ENCODE peak calls at places on chromosomes 4 and X, in seven cellular contexts. One of them, this sample, is unnamed.

GRCh38 chrX:150446151-150446550 is 83.0 kb downstream of the MAMLD1 start:
- DNase-seq in right atrium auricular region: no peak
- DNase-seq in uterus: no peak
- DNase-seq in CD8-positive, alpha-beta memory T cell: no peak
- DNase-seq in GM23248: no peak
- DNase-seq in adipocyte: no peak
- DNase-seq in aorta: no peak
- DNase-seq in this sample: no peak

GRCh38 chrX:37883196-37883595 is 35.8 kb upstream of the DYNLT3 start:
- DNase-seq in right atrium auricular region: no peak
- DNase-seq in adipocyte: no peak
- DNase-seq in uterus: no peak
- DNase-seq in aorta: no peak
- DNase-seq in GM23248: no peak
- DNase-seq in CD8-positive, alpha-beta memory T cell: no peak
- DNase-seq in this sample: no peak

GRCh38 chr4:121800638-121800960 is 524 bp upstream of the EXOSC9 start:
- DNase-seq in adipocyte: no peak
- DNase-seq in right atrium auricular region: no peak
- DNase-seq in uterus: no peak
- DNase-seq in CD8-positive, alpha-beta memory T cell: no peak
- DNase-seq in aorta: no peak
- DNase-seq in GM23248: no peak
- DNase-seq in this sample: no peak

GRCh38 chrX:137550561-137551305 is 15.2 kb upstream of the ZIC3 start:
- DNase-seq in right atrium auricular region: no peak
- DNase-seq in GM23248: no peak
- DNase-seq in uterus: no peak
- DNase-seq in CD8-positive, alpha-beta memory T cell: no peak
- DNase-seq in adipocyte: no peak
- DNase-seq in aorta: no peak
- DNase-seq in this sample: no peak

GRCh38 chrX:154695913-154696312 is 42.5 kb upstream of the CTAG2 start:
- DNase-seq in right atrium auricular region: no peak
- DNase-seq in uterus: no peak
- DNase-seq in CD8-positive, alpha-beta memory T cell: no peak
- DNase-seq in GM23248: peak; percentile 38
- DNase-seq in adipocyte: no peak
- DNase-seq in aorta: no peak
- DNase-seq in this sample: no peak

GRCh38 chr4:40377462-40378385 is 42.6 kb downstream of the CHRNA9 start:
- DNase-seq in CD8-positive, alpha-beta memory T cell: no peak
- DNase-seq in uterus: no peak
- DNase-seq in adipocyte: peak; percentile 9
- DNase-seq in aorta: no peak
- DNase-seq in GM23248: peak; percentile 45
- DNase-seq in right atrium auricular region: no peak
- DNase-seq in this sample: no peak

GRCh38 chrX:48794340-48794920 is 7.4 kb upstream of the HDAC6 start:
- DNase-seq in uterus: no peak
- DNase-seq in adipocyte: no peak
- DNase-seq in aorta: peak; percentile 51
- DNase-seq in right atrium auricular region: no peak
- DNase-seq in CD8-positive, alpha-beta memory T cell: no peak
- DNase-seq in GM23248: no peak
- DNase-seq in this sample: no peak

GRCh38 chr4:7167706-7168105 is 24.6 kb upstream of the SORCS2 start:
- DNase-seq in CD8-positive, alpha-beta memory T cell: no peak
- DNase-seq in GM23248: no peak
- DNase-seq in adipocyte: no peak
- DNase-seq in uterus: no peak
- DNase-seq in aorta: no peak
- DNase-seq in right atrium auricular region: no peak
- DNase-seq in this sample: no peak

GRCh38 chr4:48898733-48899431 is 7.7 kb downstream of the OCIAD2 start:
- DNase-seq in adipocyte: no peak
- DNase-seq in GM23248: no peak
- DNase-seq in aorta: no peak
- DNase-seq in right atrium auricular region: no peak
- DNase-seq in uterus: no peak
- DNase-seq in CD8-positive, alpha-beta memory T cell: no peak
- DNase-seq in this sample: no peak

GRCh38 chrX:136975642-136976518 is 57.9 kb downstream of the GPR101 start:
- DNase-seq in CD8-positive, alpha-beta memory T cell: no peak
- DNase-seq in right atrium auricular region: no peak
- DNase-seq in GM23248: no peak
- DNase-seq in aorta: no peak
- DNase-seq in uterus: no peak
- DNase-seq in adipocyte: no peak
- DNase-seq in this sample: no peak

GRCh38 chr4:184756399-184756798 is 22.5 kb upstream of the CENPU start:
- DNase-seq in CD8-positive, alpha-beta memory T cell: no peak
- DNase-seq in uterus: peak; percentile 46
- DNase-seq in right atrium auricular region: no peak
- DNase-seq in aorta: no peak
- DNase-seq in adipocyte: peak; percentile 59
- DNase-seq in GM23248: peak; percentile 43
- DNase-seq in this sample: no peak

GRCh38 chr4:112951362-112951962 is 98.0 kb upstream of the ANK2 start:
- DNase-seq in GM23248: peak; percentile 52
- DNase-seq in aorta: no peak
- DNase-seq in uterus: no peak
- DNase-seq in adipocyte: peak; percentile 75
- DNase-seq in CD8-positive, alpha-beta memory T cell: no peak
- DNase-seq in right atrium auricular region: no peak
- DNase-seq in this sample: no peak

GRCh38 chr4:97496298-97496873 is 646.9 kb downstream of the STPG2 start:
- DNase-seq in aorta: no peak
- DNase-seq in GM23248: no peak
- DNase-seq in CD8-positive, alpha-beta memory T cell: no peak
- DNase-seq in adipocyte: no peak
- DNase-seq in right atrium auricular region: no peak
- DNase-seq in uterus: no peak
- DNase-seq in this sample: no peak

GRCh38 chr4:186537843-186538521 is 17.4 kb downstream of the MTNR1A start:
- DNase-seq in right atrium auricular region: no peak
- DNase-seq in GM23248: no peak
- DNase-seq in CD8-positive, alpha-beta memory T cell: no peak
- DNase-seq in adipocyte: no peak
- DNase-seq in aorta: no peak
- DNase-seq in uterus: no peak
- DNase-seq in this sample: no peak

GRCh38 chr4:7279902-7280301 is 87.6 kb downstream of the SORCS2 start:
- DNase-seq in adipocyte: no peak
- DNase-seq in right atrium auricular region: no peak
- DNase-seq in CD8-positive, alpha-beta memory T cell: no peak
- DNase-seq in aorta: no peak
- DNase-seq in uterus: no peak
- DNase-seq in GM23248: peak; percentile 66
- DNase-seq in this sample: no peak

GRCh38 chr4:1842993-1843448 is 12.9 kb downstream of the LETM1 start:
- DNase-seq in uterus: no peak
- DNase-seq in right atrium auricular region: no peak
- DNase-seq in adipocyte: peak; percentile 83
- DNase-seq in CD8-positive, alpha-beta memory T cell: no peak
- DNase-seq in GM23248: peak; percentile 95
- DNase-seq in aorta: no peak
- DNase-seq in this sample: no peak

GRCh38 chr4:172750910-172751309 is 417.7 kb upstream of the GALNT7 start:
- DNase-seq in aorta: no peak
- DNase-seq in GM23248: no peak
- DNase-seq in right atrium auricular region: no peak
- DNase-seq in uterus: no peak
- DNase-seq in adipocyte: no peak
- DNase-seq in CD8-positive, alpha-beta memory T cell: no peak
- DNase-seq in this sample: no peak

GRCh38 chr4:610411-611261 is 14.7 kb upstream of the PDE6B start:
- DNase-seq in GM23248: peak; percentile 63
- DNase-seq in CD8-positive, alpha-beta memory T cell: no peak
- DNase-seq in adipocyte: peak; percentile 48
- DNase-seq in uterus: no peak
- DNase-seq in right atrium auricular region: no peak
- DNase-seq in aorta: peak; percentile 62
- DNase-seq in this sample: no peak

GRCh38 chr4:45317739-45318138 is 591.4 kb upstream of the GNPDA2 start:
- DNase-seq in right atrium auricular region: no peak
- DNase-seq in adipocyte: no peak
- DNase-seq in uterus: no peak
- DNase-seq in GM23248: no peak
- DNase-seq in CD8-positive, alpha-beta memory T cell: no peak
- DNase-seq in aorta: no peak
- DNase-seq in this sample: no peak

GRCh38 chr4:110615366-110616161 is 7.3 kb downstream of the PITX2 start:
- DNase-seq in uterus: no peak
- DNase-seq in GM23248: no peak
- DNase-seq in aorta: peak; percentile 63
- DNase-seq in CD8-positive, alpha-beta memory T cell: no peak
- DNase-seq in adipocyte: no peak
- DNase-seq in right atrium auricular region: no peak
- DNase-seq in this sample: no peak

GRCh38 chrX:111511477-111511876 is at the start of gene SERTM2:
- DNase-seq in uterus: peak; percentile 23
- DNase-seq in GM23248: no peak
- DNase-seq in adipocyte: no peak
- DNase-seq in CD8-positive, alpha-beta memory T cell: no peak
- DNase-seq in right atrium auricular region: no peak
- DNase-seq in aorta: no peak
- DNase-seq in this sample: no peak

GRCh38 chr4:118942465-118942864 is 53.8 kb downstream of the SYNPO2 start:
- DNase-seq in right atrium auricular region: no peak
- DNase-seq in GM23248: peak; percentile 26
- DNase-seq in aorta: no peak
- DNase-seq in uterus: no peak
- DNase-seq in adipocyte: no peak
- DNase-seq in CD8-positive, alpha-beta memory T cell: no peak
- DNase-seq in this sample: no peak

GRCh38 chrX:2693123-2693438 is 2.0 kb downstream of the CD99 start:
- DNase-seq in adipocyte: no peak
- DNase-seq in aorta: no peak
- DNase-seq in right atrium auricular region: no peak
- DNase-seq in uterus: no peak
- DNase-seq in CD8-positive, alpha-beta memory T cell: no peak
- DNase-seq in GM23248: peak; percentile 49
- DNase-seq in this sample: no peak

GRCh38 chr4:100075486-100076270 is 114.6 kb downstream of the DDIT4L start:
- DNase-seq in GM23248: peak; percentile 20
- DNase-seq in aorta: no peak
- DNase-seq in adipocyte: peak; percentile 12
- DNase-seq in uterus: no peak
- DNase-seq in right atrium auricular region: no peak
- DNase-seq in CD8-positive, alpha-beta memory T cell: no peak
- DNase-seq in this sample: no peak

GRCh38 chr4:121696140-121696640 is 590 bp downstream of the ANXA5 start:
- DNase-seq in GM23248: peak; percentile 95
- DNase-seq in right atrium auricular region: peak; percentile 94
- DNase-seq in CD8-positive, alpha-beta memory T cell: peak; percentile 45
- DNase-seq in aorta: peak; percentile 95
- DNase-seq in adipocyte: peak; percentile 93
- DNase-seq in uterus: peak; percentile 89
- DNase-seq in this sample: peak; percentile 12

GRCh38 chrX:47078129-47079043 is at the start of gene RGN:
- DNase-seq in right atrium auricular region: no peak
- DNase-seq in adipocyte: no peak
- DNase-seq in aorta: no peak
- DNase-seq in GM23248: peak; percentile 39
- DNase-seq in uterus: peak; percentile 13
- DNase-seq in CD8-positive, alpha-beta memory T cell: no peak
- DNase-seq in this sample: no peak

GRCh38 chr4:183834252-183834651 is 70.9 kb upstream of the STOX2 start:
- DNase-seq in GM23248: no peak
- DNase-seq in CD8-positive, alpha-beta memory T cell: no peak
- DNase-seq in right atrium auricular region: no peak
- DNase-seq in adipocyte: no peak
- DNase-seq in aorta: no peak
- DNase-seq in uterus: no peak
- DNase-seq in this sample: no peak

GRCh38 chr4:141132689-141133145 is 552 bp downstream of the RNF150 start:
- DNase-seq in adipocyte: peak; percentile 82
- DNase-seq in aorta: peak; percentile 86
- DNase-seq in GM23248: peak; percentile 72
- DNase-seq in right atrium auricular region: no peak
- DNase-seq in CD8-positive, alpha-beta memory T cell: no peak
- DNase-seq in uterus: peak; percentile 54
- DNase-seq in this sample: no peak
- H3K4me1 ChIP-seq in adipocyte: peaks cover 19% of the 10 kb centered on the region
- H3K4me1 ChIP-seq in aorta: no peaks in the 10 kb centered on the region
- H3K4me1 ChIP-seq in GM23248: peaks cover 23% of the 10 kb centered on the region
- H3K4me1 ChIP-seq in right atrium auricular region: peaks cover 14% of the 10 kb centered on the region
- H3K4me1 ChIP-seq in CD8-positive, alpha-beta memory T cell: no peaks in the 10 kb centered on the region
- H3K4me1 ChIP-seq in uterus: peaks cover 6% of the 10 kb centered on the region
- H3K4me1 ChIP-seq in this sample: no peaks in the 10 kb centered on the region

GRCh38 chr4:86481429-86481828 is 112.7 kb upstream of the PTPN13 start:
- DNase-seq in CD8-positive, alpha-beta memory T cell: no peak
- DNase-seq in GM23248: no peak
- DNase-seq in uterus: no peak
- DNase-seq in right atrium auricular region: no peak
- DNase-seq in aorta: no peak
- DNase-seq in adipocyte: no peak
- DNase-seq in this sample: no peak
- H3K4me1 ChIP-seq in CD8-positive, alpha-beta memory T cell: no peaks in the 10 kb centered on the region
- H3K4me1 ChIP-seq in GM23248: peaks cover 7% of the 10 kb centered on the region
- H3K4me1 ChIP-seq in uterus: no peaks in the 10 kb centered on the region
- H3K4me1 ChIP-seq in right atrium auricular region: no peaks in the 10 kb centered on the region
- H3K4me1 ChIP-seq in aorta: peaks cover 2% of the 10 kb centered on the region
- H3K4me1 ChIP-seq in adipocyte: peaks cover 7% of the 10 kb centered on the region
- H3K4me1 ChIP-seq in this sample: no peaks in the 10 kb centered on the region

DNA sequence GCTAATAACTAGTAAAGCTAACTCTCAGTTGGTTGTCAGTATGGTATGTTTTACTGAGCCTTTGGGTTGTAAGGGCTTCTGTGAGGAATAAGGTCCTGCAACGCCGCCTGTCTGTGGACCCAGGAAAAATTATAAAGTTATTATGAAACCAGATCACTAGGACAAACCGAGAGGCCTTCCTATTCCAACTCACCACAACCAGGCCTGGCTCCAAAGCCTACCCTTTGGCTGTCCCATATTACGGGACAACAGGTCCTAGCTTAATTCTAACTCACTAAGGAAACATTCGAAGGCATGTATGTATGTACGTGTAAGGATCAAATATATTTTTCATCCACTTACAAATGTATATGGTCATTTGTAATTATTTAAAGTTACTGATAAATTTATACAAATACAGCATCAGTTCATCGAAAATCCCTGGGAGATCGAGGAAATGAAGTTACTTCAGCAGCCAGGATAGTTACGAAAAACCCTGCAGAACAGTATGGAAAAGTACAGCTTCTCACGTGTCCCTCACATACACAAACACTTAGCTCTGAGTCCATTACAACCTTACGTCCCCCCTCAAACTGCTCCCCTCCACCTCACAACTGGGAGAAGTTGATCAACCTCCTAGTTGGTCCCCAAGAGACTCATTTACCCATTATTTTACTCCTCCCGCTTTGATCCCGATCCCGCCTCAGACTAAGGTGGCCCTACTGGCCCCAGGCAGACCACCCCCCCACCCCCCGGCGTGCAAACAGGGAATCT is 1.2 kb downstream of the ANKRD17 start:
- DNase-seq in aorta: peak; percentile 86
- DNase-seq in right atrium auricular region: peak; percentile 88
- DNase-seq in uterus: peak; percentile 78
- DNase-seq in GM23248: peak; percentile 91
- DNase-seq in adipocyte: peak; percentile 94
- DNase-seq in CD8-positive, alpha-beta memory T cell: peak; percentile 49
- DNase-seq in this sample: peak; percentile 66
- H3K4me1 ChIP-seq in aorta: peaks cover 4% of the 10 kb centered on the region
- H3K4me1 ChIP-seq in right atrium auricular region: peaks cover 60% of the 10 kb centered on the region
- H3K4me1 ChIP-seq in uterus: no peaks in the 10 kb centered on the region
- H3K4me1 ChIP-seq in GM23248: peaks cover 43% of the 10 kb centered on the region
- H3K4me1 ChIP-seq in adipocyte: peaks cover 53% of the 10 kb centered on the region
- H3K4me1 ChIP-seq in CD8-positive, alpha-beta memory T cell: peaks cover 47% of the 10 kb centered on the region
- H3K4me1 ChIP-seq in this sample: peaks cover 52% of the 10 kb centered on the region

GRCh38 chr4:190016369-190017289 is 10.4 kb downstream of the FRG2 start:
- DNase-seq in adipocyte: no peak
- DNase-seq in uterus: no peak
- DNase-seq in right atrium auricular region: no peak
- DNase-seq in CD8-positive, alpha-beta memory T cell: no peak
- DNase-seq in aorta: no peak
- DNase-seq in GM23248: no peak
- DNase-seq in this sample: no peak
- H3K4me1 ChIP-seq in adipocyte: no peaks in the 10 kb centered on the region
- H3K4me1 ChIP-seq in uterus: peaks cover 7% of the 10 kb centered on the region
- H3K4me1 ChIP-seq in right atrium auricular region: peaks cover 32% of the 10 kb centered on the region
- H3K4me1 ChIP-seq in CD8-positive, alpha-beta memory T cell: peaks cover 8% of the 10 kb centered on the region
- H3K4me1 ChIP-seq in aorta: no peaks in the 10 kb centered on the region
- H3K4me1 ChIP-seq in GM23248: no peaks in the 10 kb centered on the region
- H3K4me1 ChIP-seq in this sample: peaks cover 20% of the 10 kb centered on the region